ENCODE peak calls at places on chromosomes 7 and 10, in six cellular contexts. Z is tibial artery; D is AG04450; V is heart right ventricle; R is CD4-positive, alpha-beta T cell; I is uterus. Q is an unnamed sample.

GRCh38 chr7:138440460-138440859 is 19.6 kb upstream of the TRIM24 start:
- DNase-seq in Z (no peak), D (no peak), V (no peak), R (no peak), I (no peak), Q (no peak)

GRCh38 chr10:124688889-124689670 is 55.1 kb downstream of the FAM53B start:
- DNase-seq in Z (no peak), D (no peak), V (no peak), R (no peak), I (no peak), Q (no peak)

GRCh38 chr10:86164912-86165311 is 201.7 kb downstream of the GRID1 start:
- DNase-seq in Z (peak), D (no peak), V (no peak), R (no peak), I (no peak), Q (no peak)

GRCh38 chr7:30974605-30975256 is 11.0 kb downstream of the GHRHR start:
- DNase-seq in Z (no peak), D (no peak), V (peak), R (no peak), I (peak), Q (peak)

GRCh38 chr7:112649560-112649959 is 140.6 kb downstream of the TMEM168 start:
- DNase-seq in Z (no peak), D (no peak), V (no peak), R (no peak), I (no peak), Q (no peak)

GRCh38 chr7:34425194-34425593 is 232.8 kb upstream of the NPSR1 start:
- DNase-seq in Z (no peak), D (no peak), V (no peak), R (no peak), I (no peak), Q (no peak)

GRCh38 chr7:157431173-157431950 is 94.6 kb downstream of the DNAJB6 start:
- DNase-seq in Z (peak), D (no peak), V (no peak), R (no peak), I (no peak), Q (no peak)

GRCh38 chr10:97731346-97732051 is 5.4 kb upstream of the ZFYVE27 start:
- DNase-seq in Z (peak), D (peak), V (no peak), R (peak), I (peak), Q (no peak)

GRCh38 chr10:124646483-124647352 is 97.5 kb downstream of the FAM53B start:
- DNase-seq in Z (peak), D (peak), V (peak), R (no peak), I (peak), Q (peak)

GRCh38 chr7:1755783-1756626 is 85.9 kb downstream of the ELFN1 start:
- DNase-seq in Z (no peak), D (no peak), V (no peak), R (no peak), I (no peak), Q (no peak)

GRCh38 chr7:44400033-44400511 is 74.7 kb upstream of the CAMK2B start:
- DNase-seq in Z (no peak), D (no peak), V (no peak), R (no peak), I (no peak), Q (no peak)

GRCh38 chr10:103327906-103328305 is 23.0 kb downstream of the PCGF6 start:
- DNase-seq in Z (no peak), D (no peak), V (no peak), R (no peak), I (no peak), Q (no peak)

GRCh38 chr7:25216837-25217236 is 11.4 kb downstream of the NPVF start:
- DNase-seq in Z (no peak), D (peak), V (no peak), R (no peak), I (no peak), Q (no peak)

GRCh38 chr10:69438531-69439349 is 12.5 kb upstream of the TSPAN15 start:
- DNase-seq in Z (no peak), D (no peak), V (no peak), R (no peak), I (no peak), Q (no peak)

GRCh38 chr10:44398747-44399477 is 14.0 kb upstream of the CXCL12 start:
- DNase-seq in Z (no peak), D (no peak), V (no peak), R (no peak), I (no peak), Q (no peak)

GRCh38 chr7:3461923-3462322 is 160.9 kb downstream of the SDK1 start:
- DNase-seq in Z (no peak), D (no peak), V (no peak), R (peak), I (no peak), Q (no peak)

GRCh38 chr7:92246363-92247101 is 758 bp downstream of the ANKIB1 start:
- DNase-seq in Z (peak), D (no peak), V (no peak), R (no peak), I (peak), Q (no peak)

GRCh38 chr7:105353752-105354328 is 34.9 kb downstream of the SRPK2 start:
- DNase-seq in Z (peak), D (no peak), V (peak), R (no peak), I (peak), Q (peak)

GRCh38 chr10:93126484-93127052 is 52.9 kb downstream of the CYP26A1 start:
- DNase-seq in Z (no peak), D (no peak), V (no peak), R (no peak), I (no peak), Q (no peak)
- TF ChIP-seq CTCF in Z (no peak), D (peak), V (no peak), R (no peak), I (no peak), Q (no peak)

GRCh38 chr10:77247076-77247561 is 390.5 kb downstream of the KCNMA1 start:
- DNase-seq in Z (no peak), D (no peak), V (no peak), R (no peak), I (no peak), Q (no peak)
- H3K27ac ChIP-seq in Z (peak), D (no peak), V (no peak), R (no peak), I (peak), Q (no peak)

DNA sequence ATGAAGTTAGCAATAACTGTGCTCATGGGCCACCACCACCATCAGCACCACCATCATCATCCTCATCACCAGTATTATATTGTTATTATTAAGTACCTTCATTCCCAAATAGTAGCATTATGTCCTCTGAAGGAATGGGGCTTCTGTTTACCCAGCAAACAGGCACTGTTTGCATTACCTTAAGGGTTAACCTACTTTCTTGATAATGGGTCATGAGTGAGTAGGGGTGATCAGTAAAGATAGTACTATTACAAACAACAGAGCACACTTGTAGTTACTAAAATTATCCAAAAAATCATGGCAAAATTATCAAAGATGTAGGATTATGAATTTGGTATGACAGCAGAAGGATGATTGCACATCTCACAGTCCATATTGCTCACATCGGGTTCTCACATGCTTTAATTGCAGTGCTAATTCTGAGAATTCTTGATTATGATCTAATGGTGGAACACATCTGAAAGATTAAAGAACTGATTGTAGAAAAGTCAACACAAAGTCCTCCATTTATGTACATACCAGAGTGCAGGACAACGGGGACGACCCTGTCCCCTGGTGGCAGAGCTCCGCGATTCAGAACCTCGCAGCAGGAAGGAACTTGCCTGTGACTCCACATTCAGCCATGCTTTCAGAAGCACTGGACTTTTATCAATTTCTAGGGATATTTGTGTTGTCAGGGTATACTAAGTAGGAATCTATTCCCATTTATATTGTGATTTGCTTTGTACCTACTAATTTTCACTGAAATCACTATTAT is 31.0 kb downstream of the PDE1C start:
- DNase-seq in Z (no peak), D (no peak), V (no peak), R (no peak), I (no peak), Q (no peak)
- TF ChIP-seq CTCF in Z (no peak), D (no peak), V (peak), R (no peak), I (no peak), Q (no peak)

GRCh38 chr10:89481662-89482061 is 53.7 kb downstream of the SLC16A12 start:
- DNase-seq in Z (no peak), D (peak), V (no peak), R (no peak), I (no peak), Q (no peak)

GRCh38 chr10:89478085-89478738 is 57.2 kb downstream of the SLC16A12 start:
- DNase-seq in Z (no peak), D (no peak), V (no peak), R (no peak), I (no peak), Q (no peak)

GRCh38 chr10:89480047-89480446 is 55.3 kb downstream of the SLC16A12 start:
- DNase-seq in Z (no peak), D (no peak), V (no peak), R (no peak), I (no peak), Q (no peak)

GRCh38 chr10:89478739-89479116 is 56.7 kb downstream of the SLC16A12 start:
- DNase-seq in Z (no peak), D (no peak), V (no peak), R (no peak), I (no peak), Q (no peak)

GRCh38 chr10:89479255-89479654 is 56.1 kb downstream of the SLC16A12 start:
- DNase-seq in Z (no peak), D (no peak), V (no peak), R (no peak), I (no peak), Q (no peak)
- H3K27ac ChIP-seq in Z (peak), D (no peak), V (peak), R (no peak), I (peak), Q (peak)